ENCODE peak calls at places on chromosomes 5 and 9, in five cellular contexts. E, S, L, R and P are unnamed samples.
A peak's percentile ranks its signal among the peaks of the same experiment; 100 is the strongest.

GRCh38 chr9:77807295-77807694 is 159.2 kb upstream of the GNA14 start:
- DNase-seq in E (peak; percentile 45), S (no peak), L (no peak), R (no peak), P (peak; percentile 97)

GRCh38 chr5:53151713-53152458 is 42.3 kb upstream of the MOCS2 start:
- DNase-seq in E (peak; percentile 63), S (no peak), L (no peak), R (peak; percentile 76), P (no peak)

GRCh38 chr9:117060963-117061362 is 353.9 kb downstream of the ASTN2 start:
- DNase-seq in E (no peak), S (no peak), L (no peak), R (no peak), P (no peak)

GRCh38 chr5:96716716-96717115 is 54.5 kb downstream of the CAST start:
- DNase-seq in E (peak; percentile 71), S (no peak), L (no peak), R (no peak), P (no peak)

GRCh38 chr5:134138416-134139376 is 24.2 kb downstream of the TCF7 start:
- DNase-seq in E (no peak), S (no peak), L (no peak), R (no peak), P (peak; percentile 82)

GRCh38 chr9:112601646-112602045 is 115.0 kb downstream of the KIAA1958 start:
- DNase-seq in E (no peak), S (no peak), L (no peak), R (no peak), P (no peak)

GRCh38 chr5:168114444-168115017 is 176.9 kb upstream of the WWC1 start:
- DNase-seq in E (peak; percentile 73), S (no peak), L (peak; percentile 57), R (no peak), P (peak; percentile 56)

GRCh38 chr9:101387871-101388506 is 3.2 kb upstream of the BAAT start:
- DNase-seq in E (peak; percentile 70), S (no peak), L (peak; percentile 17), R (no peak), P (no peak)

GRCh38 chr5:173895766-173896165 is 7.6 kb downstream of the CPEB4 start:
- DNase-seq in E (no peak), S (no peak), L (no peak), R (no peak), P (no peak)

GRCh38 chr9:36922548-36922947 is 111.5 kb downstream of the PAX5 start:
- DNase-seq in E (peak; percentile 84), S (no peak), L (no peak), R (no peak), P (no peak)

GRCh38 chr5:83974151-83974822 is 253.6 kb upstream of the HAPLN1 start:
- DNase-seq in E (no peak), S (peak; percentile 8), L (no peak), R (no peak), P (no peak)

GRCh38 chr9:92724528-92725265 is 39.9 kb downstream of the BICD2 start:
- DNase-seq in E (no peak), S (no peak), L (no peak), R (no peak), P (no peak)

GRCh38 chr5:77724934-77725333 is 51.2 kb downstream of the TBCA start:
- DNase-seq in E (no peak), S (no peak), L (no peak), R (no peak), P (no peak)

GRCh38 chr5:61631438-61631941 is 299.4 kb downstream of the ZSWIM6 start:
- DNase-seq in E (no peak), S (no peak), L (no peak), R (peak; percentile 81), P (no peak)

GRCh38 chr5:16025681-16026080 is 153.9 kb downstream of the MARCHF11 start:
- DNase-seq in E (no peak), S (no peak), L (peak; percentile 71), R (no peak), P (no peak)

GRCh38 chr5:43039468-43040286 is 442 bp downstream of the ANXA2R start:
- DNase-seq in E (peak; percentile 85), S (no peak), L (peak; percentile 40), R (peak; percentile 83), P (no peak)

GRCh38 chr5:98585661-98586310 is 187.7 kb upstream of the RGMB start:
- DNase-seq in E (no peak), S (no peak), L (no peak), R (no peak), P (no peak)

GRCh38 chr9:125700791-125701190 is 6.2 kb downstream of the MAPKAP1 start:
- DNase-seq in E (no peak), S (no peak), L (no peak), R (no peak), P (peak; percentile 29)

GRCh38 chr9:124218438-124219289 is 39.1 kb upstream of the NEK6 start:
- DNase-seq in E (peak; percentile 17), S (no peak), L (no peak), R (peak; percentile 76), P (peak; percentile 34)

GRCh38 chr5:137395011-137395755 is 103.9 kb downstream of the SPOCK1 start:
- DNase-seq in E (no peak), S (no peak), L (peak; percentile 43), R (no peak), P (peak; percentile 60)

GRCh38 chr9:126614088-126614454 is 343 bp downstream of the LMX1B start:
- DNase-seq in E (no peak), S (no peak), L (peak; percentile 51), R (no peak), P (no peak)

GRCh38 chr5:77015938-77016569 is 14.2 kb upstream of the AGGF1 start:
- DNase-seq in E (peak; percentile 71), S (peak; percentile 4), L (no peak), R (no peak), P (peak; percentile 40)

GRCh38 chr5:53481887-53482716 is 1.7 kb downstream of the FST start:
- DNase-seq in E (peak; percentile 60), S (peak; percentile 26), L (peak; percentile 65), R (peak; percentile 90), P (no peak)

GRCh38 chr5:177607452-177608192 is 7.7 kb downstream of the B4GALT7 start:
- DNase-seq in E (peak; percentile 75), S (peak; percentile 66), L (peak; percentile 93), R (peak; percentile 78), P (peak; percentile 55)

GRCh38 chr9:71761938-71762353 is 6.4 kb downstream of the CEMIP2 start:
- DNase-seq in E (no peak), S (no peak), L (no peak), R (no peak), P (no peak)

GRCh38 chr9:75382126-75382525 is 293.8 kb downstream of the OSTF1 start:
- DNase-seq in E (no peak), S (no peak), L (no peak), R (no peak), P (no peak)

GRCh38 chr5:172875372-172876279 is 41.6 kb downstream of the ERGIC1 start:
- DNase-seq in E (no peak), S (no peak), L (peak; percentile 51), R (no peak), P (no peak)
- H3K4me1 ChIP-seq in E (no peaks in the 10 kb centered on the region), S (peaks cover 17% of the 10 kb centered on the region), L (peaks cover 37% of the 10 kb centered on the region), R (peaks cover 9% of the 10 kb centered on the region), P (peaks cover 11% of the 10 kb centered on the region)

GRCh38 chr9:32385135-32385884 is 867 bp downstream of the ACO1 start:
- DNase-seq in E (no peak), S (no peak), L (no peak), R (no peak), P (no peak)
- H3K4me1 ChIP-seq in E (peaks cover 8% of the 10 kb centered on the region), S (peaks cover 5% of the 10 kb centered on the region), L (no peaks in the 10 kb centered on the region), R (no peaks in the 10 kb centered on the region), P (peaks cover 4% of the 10 kb centered on the region)

DNA sequence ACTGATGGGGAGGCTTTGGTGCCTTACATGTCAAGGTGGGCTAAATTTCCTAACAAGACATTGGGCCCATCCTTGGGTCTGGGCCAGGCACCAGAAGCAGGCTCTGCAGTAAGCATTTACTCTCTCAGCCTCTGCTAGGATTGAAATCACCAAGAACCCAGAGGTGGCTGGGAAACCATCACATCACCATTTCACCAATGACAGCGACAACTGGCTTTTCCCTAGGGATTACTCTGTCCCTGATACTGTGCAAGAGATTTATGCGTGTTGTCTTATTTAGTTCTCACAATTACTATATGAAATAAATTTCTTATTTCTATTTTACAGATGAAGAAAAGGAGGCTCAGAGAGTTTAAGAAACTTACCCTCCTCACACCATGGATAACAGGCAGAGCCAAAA is 342.2 kb downstream of the ARHGEF28 start:
- DNase-seq in E (no peak), S (no peak), L (no peak), R (no peak), P (no peak)
- H3K4me1 ChIP-seq in E (no peaks in the 10 kb centered on the region), S (peaks cover 6% of the 10 kb centered on the region), L (no peaks in the 10 kb centered on the region), R (no peaks in the 10 kb centered on the region), P (peaks cover 3% of the 10 kb centered on the region)

GRCh38 chr9:135879237-135879601 is 28.1 kb downstream of the CAMSAP1 start:
- DNase-seq in E (no peak), S (no peak), L (no peak), R (no peak), P (no peak)

GRCh38 chr9:135877776-135878527 is 29.4 kb downstream of the CAMSAP1 start:
- DNase-seq in E (no peak), S (no peak), L (no peak), R (no peak), P (no peak)

GRCh38 chr9:135882011-135882410 is 25.3 kb downstream of the CAMSAP1 start:
- DNase-seq in E (no peak), S (no peak), L (no peak), R (no peak), P (no peak)

GRCh38 chr9:135878528-135879236 is 28.7 kb downstream of the CAMSAP1 start:
- DNase-seq in E (no peak), S (no peak), L (no peak), R (no peak), P (no peak)

DNA sequence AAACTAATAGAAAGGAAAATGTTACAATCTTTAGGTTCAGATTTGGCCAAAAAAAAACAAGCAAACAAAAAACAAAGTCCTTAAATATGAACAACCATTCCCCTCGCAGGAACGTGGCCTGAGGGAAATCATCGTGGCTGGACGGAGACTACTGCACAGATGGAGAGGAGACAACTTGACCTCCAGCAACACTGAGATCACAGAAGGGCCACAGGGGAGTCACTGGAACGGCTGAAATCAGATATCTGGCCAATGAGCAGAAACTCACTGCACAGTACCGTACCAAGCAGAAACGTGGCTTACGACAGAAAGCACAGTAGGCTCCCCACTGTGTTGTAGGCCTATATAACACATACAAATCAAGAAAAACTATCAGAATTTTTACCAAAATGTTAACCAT is 27.7 kb downstream of the CAMSAP1 start:
- DNase-seq in E (no peak), S (no peak), L (no peak), R (no peak), P (no peak)
- H3K4me1 ChIP-seq in E (no peaks in the 10 kb centered on the region), S (peaks cover 9% of the 10 kb centered on the region), L (peaks cover under 1% of the 10 kb centered on the region), R (no peaks in the 10 kb centered on the region), P (no peaks in the 10 kb centered on the region)

DNA sequence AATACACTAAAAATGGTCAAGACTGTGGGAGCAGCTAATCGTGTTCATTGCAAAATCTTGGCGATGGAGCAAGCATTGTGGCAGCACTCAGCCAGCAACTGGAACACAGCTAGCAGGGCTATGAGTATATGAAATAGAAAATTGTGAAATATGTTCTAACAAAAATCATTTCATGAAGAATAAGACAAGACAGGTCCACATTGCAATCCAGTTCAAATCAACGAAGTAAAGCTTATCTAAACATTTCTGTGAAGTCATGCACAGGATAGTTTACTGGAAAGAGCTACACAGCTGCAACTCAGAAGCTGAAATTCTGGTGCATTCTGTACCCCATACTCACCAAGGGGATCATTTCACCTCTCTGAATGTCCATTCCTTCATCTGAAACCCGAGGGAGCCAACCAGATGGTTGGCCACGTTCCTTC is 5.3 kb upstream of the NFIL3 start:
- DNase-seq in E (no peak), S (no peak), L (no peak), R (no peak), P (no peak)
- H3K4me1 ChIP-seq in E (peaks cover 4% of the 10 kb centered on the region), S (peaks cover 2% of the 10 kb centered on the region), L (no peaks in the 10 kb centered on the region), R (no peaks in the 10 kb centered on the region), P (peaks cover 8% of the 10 kb centered on the region)